ENCODE peak calls at places on chromosomes 12 and 14, in five cellular contexts. K is OCI-M1; F is T-helper 22 cell; N is AG10803; O is stimulated activated CD4-positive, alpha-beta T cell treated with anti-CD3 and anti-CD28 coated beads, Interleukin-12 subunit alpha, Interleukin-12 subunit beta, amount 100 ng/mL, for 48 hours. H is an unnamed sample.

GRCh38 chr14:64337901-64338615 is 43.9 kb upstream of the ESR2 start:
- DNase-seq in K (peak), F (no peak), N (peak), O (no peak), H (peak)

GRCh38 chr12:79344855-79345840 is 345.6 kb downstream of the PAWR start:
- DNase-seq in K (peak), F (no peak), N (peak), O (no peak), H (no peak)

GRCh38 chr12:124402281-124403066 is 107.6 kb downstream of the RFLNA start:
- DNase-seq in K (no peak), F (no peak), N (no peak), O (no peak), H (no peak)

GRCh38 chr14:59919582-59920377 is at the start of gene LRRC9:
- DNase-seq in K (no peak), F (no peak), N (no peak), O (no peak), H (no peak)

GRCh38 chr14:99520571-99521081 is 39.4 kb downstream of the CCNK start:
- DNase-seq in K (no peak), F (no peak), N (no peak), O (no peak), H (no peak)

GRCh38 chr14:82837611-82838140 is 1304.0 kb upstream of the SEL1L start:
- DNase-seq in K (no peak), F (no peak), N (no peak), O (no peak), H (no peak)

GRCh38 chr12:14256139-14256538 is 109.3 kb upstream of the ATF7IP start:
- DNase-seq in K (peak), F (peak), N (peak), O (no peak), H (no peak)

GRCh38 chr12:45587042-45587441 is 142.5 kb upstream of the ARID2 start:
- DNase-seq in K (no peak), F (no peak), N (no peak), O (no peak), H (no peak)

GRCh38 chr12:60308366-60309000 is 712.7 kb downstream of the SLC16A7 start:
- DNase-seq in K (peak), F (no peak), N (peak), O (no peak), H (no peak)

GRCh38 chr14:45610303-45610702 is 357.3 kb upstream of the MIS18BP1 start:
- DNase-seq in K (peak), F (no peak), N (no peak), O (no peak), H (no peak)

GRCh38 chr12:94074216-94074969 is 74.0 kb upstream of the PLXNC1 start:
- DNase-seq in K (no peak), F (no peak), N (peak), O (no peak), H (no peak)

GRCh38 chr12:100267603-100268281 is 765 bp downstream of the SCYL2 start:
- DNase-seq in K (peak), F (no peak), N (peak), O (peak), H (no peak)

GRCh38 chr12:54950071-54950727 is 34.4 kb downstream of the TESPA1 start:
- DNase-seq in K (no peak), F (no peak), N (no peak), O (no peak), H (no peak)

GRCh38 chr12:92886131-92886530 is 43.0 kb downstream of the EEA1 start:
- DNase-seq in K (no peak), F (no peak), N (no peak), O (no peak), H (no peak)

GRCh38 chr12:25713264-25713663 is 160.2 kb upstream of the LMNTD1 start:
- DNase-seq in K (no peak), F (no peak), N (no peak), O (no peak), H (no peak)

GRCh38 chr14:59013672-59014298 is 174.7 kb upstream of the DAAM1 start:
- DNase-seq in K (no peak), F (no peak), N (peak), O (no peak), H (no peak)

GRCh38 chr12:52186135-52186840 is 5.5 kb downstream of the KRT80 start:
- DNase-seq in K (no peak), F (no peak), N (peak), O (no peak), H (no peak)

H was measured in AG04450.